ENCODE peak calls at places on chromosome 14, in six cellular contexts. One of them, this sample, is unnamed.

GRCh38 chr14:44494125-44494524 is 13.0 kb downstream of the FSCB start:
- DNase-seq in GM10248: no peak
- DNase-seq in kidney epithelial cell: no peak
- DNase-seq in pancreas: no peak
- DNase-seq in HCT116: no peak
- DNase-seq in adrenal gland: no peak
- DNase-seq in this sample: no peak

GRCh38 chr14:69464829-69465228 is 19.7 kb upstream of the PLEKHD1 start:
- DNase-seq in HCT116: no peak
- DNase-seq in adrenal gland: no peak
- DNase-seq in kidney epithelial cell: peak; percentile 93
- DNase-seq in GM10248: no peak
- DNase-seq in pancreas: no peak
- DNase-seq in this sample: no peak

GRCh38 chr14:65110525-65110924 is 8.2 kb upstream of the MAX start:
- DNase-seq in adrenal gland: no peak
- DNase-seq in HCT116: no peak
- DNase-seq in kidney epithelial cell: no peak
- DNase-seq in GM10248: no peak
- DNase-seq in pancreas: no peak
- DNase-seq in this sample: no peak

GRCh38 chr14:102200690-102201368 is 61.1 kb downstream of the WDR20 start:
- DNase-seq in adrenal gland: no peak
- DNase-seq in kidney epithelial cell: no peak
- DNase-seq in HCT116: no peak
- DNase-seq in pancreas: no peak
- DNase-seq in GM10248: no peak
- DNase-seq in this sample: no peak

GRCh38 chr14:89956294-89957009 is 725 bp downstream of the TDP1 start:
- DNase-seq in kidney epithelial cell: peak; percentile 74
- DNase-seq in GM10248: peak; percentile 71
- DNase-seq in adrenal gland: peak; percentile 84
- DNase-seq in pancreas: peak; percentile 74
- DNase-seq in HCT116: peak; percentile 22
- DNase-seq in this sample: peak; percentile 31

GRCh38 chr14:104507443-104507842 is 72.1 kb upstream of the C14orf180 start:
- DNase-seq in HCT116: no peak
- DNase-seq in adrenal gland: no peak
- DNase-seq in pancreas: no peak
- DNase-seq in GM10248: no peak
- DNase-seq in kidney epithelial cell: no peak
- DNase-seq in this sample: no peak

GRCh38 chr14:71758198-71758955 is 173.9 kb upstream of the RGS6 start:
- DNase-seq in adrenal gland: no peak
- DNase-seq in GM10248: no peak
- DNase-seq in pancreas: no peak
- DNase-seq in HCT116: no peak
- DNase-seq in kidney epithelial cell: no peak
- DNase-seq in this sample: no peak

GRCh38 chr14:24243336-24243836 is 963 bp upstream of the TINF2 start:
- DNase-seq in GM10248: no peak
- DNase-seq in HCT116: no peak
- DNase-seq in adrenal gland: no peak
- DNase-seq in pancreas: no peak
- DNase-seq in kidney epithelial cell: no peak
- DNase-seq in this sample: no peak

GRCh38 chr14:65431951-65432350 is 19.4 kb downstream of the FUT8 start:
- DNase-seq in kidney epithelial cell: no peak
- DNase-seq in HCT116: no peak
- DNase-seq in adrenal gland: no peak
- DNase-seq in GM10248: no peak
- DNase-seq in pancreas: no peak
- DNase-seq in this sample: no peak

GRCh38 chr14:20434701-20435453 is 1.1 kb downstream of the KLHL33 start:
- DNase-seq in GM10248: no peak
- DNase-seq in HCT116: no peak
- DNase-seq in pancreas: no peak
- DNase-seq in adrenal gland: peak; percentile 28
- DNase-seq in kidney epithelial cell: no peak
- DNase-seq in this sample: no peak

GRCh38 chr14:77554207-77554606 is 55.6 kb upstream of the ISM2 start:
- DNase-seq in GM10248: no peak
- DNase-seq in adrenal gland: no peak
- DNase-seq in pancreas: no peak
- DNase-seq in kidney epithelial cell: no peak
- DNase-seq in HCT116: no peak
- DNase-seq in this sample: no peak

GRCh38 chr14:28121512-28122297 is 644.9 kb upstream of the FOXG1 start:
- DNase-seq in HCT116: no peak
- DNase-seq in kidney epithelial cell: no peak
- DNase-seq in pancreas: no peak
- DNase-seq in adrenal gland: no peak
- DNase-seq in GM10248: no peak
- DNase-seq in this sample: no peak

GRCh38 chr14:103056322-103057027 is 874 bp downstream of the CDC42BPB start:
- DNase-seq in GM10248: no peak
- DNase-seq in HCT116: no peak
- DNase-seq in adrenal gland: peak; percentile 79
- DNase-seq in kidney epithelial cell: no peak
- DNase-seq in pancreas: peak; percentile 73
- DNase-seq in this sample: peak; percentile 45

GRCh38 chr14:24876996-24877395 is 173.0 kb downstream of the STXBP6 start:
- DNase-seq in GM10248: no peak
- DNase-seq in kidney epithelial cell: no peak
- DNase-seq in HCT116: no peak
- DNase-seq in pancreas: no peak
- DNase-seq in adrenal gland: no peak
- DNase-seq in this sample: no peak

GRCh38 chr14:31842905-31843304 is 234.2 kb upstream of the ARHGAP5 start:
- DNase-seq in adrenal gland: no peak
- DNase-seq in GM10248: no peak
- DNase-seq in pancreas: no peak
- DNase-seq in kidney epithelial cell: no peak
- DNase-seq in HCT116: no peak
- DNase-seq in this sample: no peak

GRCh38 chr14:105053421-105053820 is 11.8 kb downstream of the GPR132 start:
- DNase-seq in kidney epithelial cell: no peak
- DNase-seq in HCT116: no peak
- DNase-seq in adrenal gland: no peak
- DNase-seq in GM10248: no peak
- DNase-seq in pancreas: no peak
- DNase-seq in this sample: no peak

GRCh38 chr14:23183076-23183475 is 384 bp downstream of the SLC7A8 start:
- DNase-seq in adrenal gland: no peak
- DNase-seq in GM10248: no peak
- DNase-seq in pancreas: no peak
- DNase-seq in HCT116: no peak
- DNase-seq in kidney epithelial cell: no peak
- DNase-seq in this sample: no peak

GRCh38 chr14:104981699-104982541 is 3.7 kb upstream of the CLBA1 start:
- DNase-seq in HCT116: no peak
- DNase-seq in GM10248: no peak
- DNase-seq in kidney epithelial cell: no peak
- DNase-seq in adrenal gland: no peak
- DNase-seq in pancreas: peak; percentile 54
- DNase-seq in this sample: no peak

GRCh38 chr14:79111963-79112362 is 941.8 kb downstream of the NRXN3 start:
- DNase-seq in kidney epithelial cell: no peak
- DNase-seq in pancreas: no peak
- DNase-seq in GM10248: no peak
- DNase-seq in adrenal gland: no peak
- DNase-seq in HCT116: no peak
- DNase-seq in this sample: no peak

GRCh38 chr14:99937475-99938244 is 127.6 kb upstream of the EVL start:
- DNase-seq in pancreas: no peak
- DNase-seq in HCT116: no peak
- DNase-seq in kidney epithelial cell: no peak
- DNase-seq in GM10248: no peak
- DNase-seq in adrenal gland: no peak
- DNase-seq in this sample: no peak

GRCh38 chr14:99938896-99939295 is 126.3 kb upstream of the EVL start:
- DNase-seq in pancreas: no peak
- DNase-seq in adrenal gland: no peak
- DNase-seq in kidney epithelial cell: no peak
- DNase-seq in HCT116: no peak
- DNase-seq in GM10248: no peak
- DNase-seq in this sample: no peak

GRCh38 chr14:99936056-99936455 is 129.2 kb upstream of the EVL start:
- DNase-seq in adrenal gland: no peak
- DNase-seq in GM10248: no peak
- DNase-seq in HCT116: no peak
- DNase-seq in kidney epithelial cell: no peak
- DNase-seq in pancreas: no peak
- DNase-seq in this sample: no peak

GRCh38 chr14:99938376-99938775 is 126.8 kb upstream of the EVL start:
- DNase-seq in pancreas: no peak
- DNase-seq in adrenal gland: no peak
- DNase-seq in kidney epithelial cell: no peak
- DNase-seq in GM10248: no peak
- DNase-seq in HCT116: no peak
- DNase-seq in this sample: no peak

GRCh38 chr14:99936738-99937474 is 128.3 kb upstream of the EVL start:
- DNase-seq in pancreas: no peak
- DNase-seq in HCT116: no peak
- DNase-seq in adrenal gland: no peak
- DNase-seq in kidney epithelial cell: no peak
- DNase-seq in GM10248: peak; percentile 66
- DNase-seq in this sample: no peak
- TF ChIP-seq CTCF in pancreas: no peak
- TF ChIP-seq CTCF in HCT116: peak; percentile 20
- TF ChIP-seq CTCF in adrenal gland: no peak
- TF ChIP-seq CTCF in kidney epithelial cell: no peak
- TF ChIP-seq CTCF in GM10248: no peak
- TF ChIP-seq CTCF in this sample: no peak

DNA sequence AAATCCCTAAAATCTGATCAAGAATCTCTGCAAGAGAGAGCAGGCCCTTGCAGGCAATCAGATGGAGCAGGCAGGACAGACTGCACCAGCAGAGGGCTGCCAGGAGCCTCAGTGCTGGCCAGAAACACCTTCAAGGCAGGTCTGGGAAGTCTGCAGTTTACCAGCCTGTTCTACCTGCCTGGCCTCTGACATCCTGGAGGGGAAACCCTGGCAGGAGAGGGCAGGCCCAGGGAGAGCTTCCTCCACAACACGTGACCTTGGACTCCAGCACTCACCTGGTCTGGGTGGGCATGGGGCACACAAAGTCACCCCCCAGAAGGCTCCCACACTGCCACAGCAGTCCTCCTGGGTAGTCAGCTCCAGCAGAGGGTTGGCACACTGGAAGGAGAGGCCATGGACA is 56.0 kb downstream of the ISCA2 start:
- DNase-seq in GM10248: no peak
- DNase-seq in adrenal gland: no peak
- DNase-seq in pancreas: no peak
- DNase-seq in HCT116: no peak
- DNase-seq in kidney epithelial cell: no peak
- DNase-seq in this sample: no peak
- TF ChIP-seq CTCF in GM10248: no peak
- TF ChIP-seq CTCF in adrenal gland: no peak
- TF ChIP-seq CTCF in pancreas: no peak
- TF ChIP-seq CTCF in HCT116: peak; percentile 41
- TF ChIP-seq CTCF in kidney epithelial cell: peak; percentile 46
- TF ChIP-seq CTCF in this sample: no peak

GRCh38 chr14:106513302-106513701 is 986.9 kb downstream of the TMEM121 start:
- DNase-seq in pancreas: no peak
- DNase-seq in adrenal gland: no peak
- DNase-seq in HCT116: no peak
- DNase-seq in GM10248: no peak
- DNase-seq in kidney epithelial cell: no peak
- DNase-seq in this sample: no peak
- TF ChIP-seq CTCF in pancreas: no peak
- TF ChIP-seq CTCF in adrenal gland: no peak
- TF ChIP-seq CTCF in HCT116: no peak
- TF ChIP-seq CTCF in GM10248: no peak
- TF ChIP-seq CTCF in kidney epithelial cell: no peak
- TF ChIP-seq CTCF in this sample: no peak

GRCh38 chr14:52901357-52901980 is 49.4 kb downstream of the FERMT2 start:
- DNase-seq in pancreas: no peak
- DNase-seq in kidney epithelial cell: no peak
- DNase-seq in HCT116: no peak
- DNase-seq in adrenal gland: no peak
- DNase-seq in GM10248: no peak
- DNase-seq in this sample: no peak

GRCh38 chr14:52907949-52908348 is 42.9 kb downstream of the FERMT2 start:
- DNase-seq in adrenal gland: no peak
- DNase-seq in pancreas: no peak
- DNase-seq in kidney epithelial cell: no peak
- DNase-seq in HCT116: no peak
- DNase-seq in GM10248: no peak
- DNase-seq in this sample: no peak

GRCh38 chr14:52906141-52906601 is 44.7 kb downstream of the FERMT2 start:
- DNase-seq in adrenal gland: no peak
- DNase-seq in GM10248: no peak
- DNase-seq in pancreas: no peak
- DNase-seq in kidney epithelial cell: peak; percentile 60
- DNase-seq in HCT116: peak; percentile 71
- DNase-seq in this sample: no peak

GRCh38 chr14:52900731-52901130 is 50.1 kb downstream of the FERMT2 start:
- DNase-seq in pancreas: no peak
- DNase-seq in GM10248: no peak
- DNase-seq in kidney epithelial cell: no peak
- DNase-seq in HCT116: no peak
- DNase-seq in adrenal gland: no peak
- DNase-seq in this sample: no peak

DNA sequence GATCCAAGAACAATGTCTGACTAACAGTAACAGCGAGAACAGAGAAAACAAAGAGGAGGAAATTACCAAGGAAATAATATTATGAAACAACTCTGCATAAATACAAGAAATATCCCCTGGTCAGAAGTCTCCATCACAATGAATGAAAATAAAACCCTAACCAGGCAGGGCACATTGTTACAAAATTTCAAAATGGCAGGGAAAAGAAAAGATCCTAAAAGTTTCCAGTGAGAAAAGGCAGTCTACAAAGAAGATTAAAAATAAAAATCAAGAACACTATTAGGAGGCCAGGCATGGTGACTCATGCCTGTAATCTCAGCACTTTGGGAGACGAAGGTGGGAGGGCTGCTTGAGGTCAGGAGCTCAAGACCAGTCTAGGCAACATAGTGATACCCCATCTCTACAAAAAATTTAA is 47.9 kb downstream of the FERMT2 start:
- DNase-seq in GM10248: no peak
- DNase-seq in kidney epithelial cell: no peak
- DNase-seq in pancreas: no peak
- DNase-seq in adrenal gland: peak; percentile 23
- DNase-seq in HCT116: no peak
- DNase-seq in this sample: no peak
- TF ChIP-seq CTCF in GM10248: no peak
- TF ChIP-seq CTCF in kidney epithelial cell: no peak
- TF ChIP-seq CTCF in pancreas: no peak
- TF ChIP-seq CTCF in adrenal gland: no peak
- TF ChIP-seq CTCF in HCT116: no peak
- TF ChIP-seq CTCF in this sample: no peak

This sample was measured in neural crest cell.